ENCODE peak calls at places on chromosomes 5 and 9, in nine cellular contexts. K, I, Q, A, C, T, J, N and Z are unnamed samples.

GRCh38 chr9:85971731-85972130 is 30.8 kb downstream of the NAA35 start:
- DNase-seq in N (no peak), A (no peak), I (no peak), K (no peak), T (no peak), Q (no peak), C (no peak), J (no peak), Z (no peak)

GRCh38 chr5:131939690-131940345 is 5.6 kb downstream of the MEIKIN start:
- DNase-seq in I (no peak), T (no peak), N (no peak), A (no peak), C (no peak), K (no peak), Q (no peak), J (no peak), Z (no peak)

GRCh38 chr5:87170799-87171198 is 96.9 kb upstream of the RASA1 start:
- DNase-seq in C (no peak), J (no peak), K (no peak), A (no peak), I (no peak), N (no peak), T (no peak), Q (no peak), Z (no peak)

GRCh38 chr9:591292-591691 is 250.2 kb upstream of the DMRT1 start:
- DNase-seq in J (no peak), T (peak), N (no peak), I (no peak), A (no peak), C (no peak), K (peak), Q (no peak), Z (peak)

GRCh38 chr5:10138385-10139057 is 111.2 kb downstream of the ATPSCKMT start:
- DNase-seq in N (no peak), I (no peak), A (no peak), C (no peak), T (no peak), K (no peak), J (no peak), Q (no peak), Z (no peak)

GRCh38 chr5:77921369-77921768 is 145.2 kb upstream of the TBCA start:
- DNase-seq in N (no peak), T (no peak), C (no peak), A (no peak), K (no peak), J (no peak), Q (no peak), I (no peak), Z (no peak)

GRCh38 chr9:36835271-36835996 is 198.6 kb downstream of the PAX5 start:
- DNase-seq in K (no peak), I (no peak), N (no peak), Q (no peak), T (no peak), C (no peak), A (no peak), J (no peak), Z (no peak)

GRCh38 chr9:438961-439768 is 224.5 kb downstream of the DOCK8 start:
- DNase-seq in K (no peak), T (no peak), Q (no peak), A (no peak), C (no peak), I (peak), J (no peak), N (peak), Z (no peak)

GRCh38 chr5:15001512-15001911 is 129.9 kb upstream of the ANKH start:
- DNase-seq in T (no peak), K (no peak), Q (no peak), N (no peak), I (no peak), C (no peak), J (no peak), A (no peak), Z (no peak)

GRCh38 chr9:90956026-90956810 is 154.6 kb downstream of the SYK start:
- DNase-seq in K (no peak), T (no peak), N (no peak), A (no peak), C (no peak), I (peak), J (no peak), Q (no peak), Z (no peak)

GRCh38 chr9:6646028-6646636 is 603 bp upstream of the GLDC start:
- DNase-seq in T (no peak), N (no peak), C (no peak), A (no peak), Q (no peak), I (no peak), K (no peak), J (no peak), Z (no peak)

GRCh38 chr5:173963107-173963506 is 25.9 kb upstream of the C5orf47 start:
- DNase-seq in A (no peak), J (no peak), T (peak), C (no peak), I (no peak), N (no peak), K (no peak), Q (no peak), Z (no peak)

GRCh38 chr9:126428524-126429175 is 102.0 kb downstream of the MVB12B start:
- DNase-seq in A (no peak), K (no peak), C (no peak), T (no peak), I (no peak), N (no peak), J (no peak), Q (no peak), Z (no peak)

GRCh38 chr5:107542831-107543231 is 127.9 kb downstream of the EFNA5 start:
- DNase-seq in J (no peak), A (no peak), T (peak), C (no peak), N (peak), Q (no peak), I (peak), K (peak), Z (peak)

GRCh38 chr9:88064554-88064953 is 73.7 kb downstream of the SPATA31C2 start:
- DNase-seq in T (no peak), J (no peak), A (no peak), Q (no peak), K (no peak), C (no peak), N (no peak), I (no peak), Z (no peak)

GRCh38 chr9:70003786-70004185 is 39.9 kb upstream of the MAMDC2 start:
- DNase-seq in K (no peak), N (no peak), T (no peak), J (no peak), I (no peak), A (no peak), C (no peak), Q (no peak), Z (no peak)

DNA sequence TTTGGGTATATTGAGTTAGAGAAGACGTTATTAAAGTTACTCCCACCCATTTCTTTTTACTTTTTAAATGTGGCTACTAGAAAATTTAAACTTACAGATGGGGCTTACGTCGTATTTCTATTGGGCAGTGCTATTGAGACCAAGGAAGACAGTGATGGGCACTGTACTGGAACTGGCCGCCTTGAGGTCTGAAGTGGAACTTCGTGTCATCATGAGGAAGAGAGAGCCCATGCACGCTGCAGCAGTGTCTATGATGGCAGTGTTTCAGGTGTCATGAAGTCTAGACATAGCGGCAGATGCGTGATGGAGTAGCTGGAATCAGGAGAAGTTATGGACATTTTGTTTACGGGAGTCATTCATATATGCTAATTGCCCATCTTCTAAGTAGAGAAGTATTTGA is 143.7 kb downstream of the LRRC70 start:
- DNase-seq in J (no peak), K (no peak), I (no peak), Q (no peak), A (no peak), N (no peak), C (no peak), T (no peak), Z (no peak)
- TF ChIP-seq CTCF in J (no peak), K (no peak), I (no peak), Q (peak), A (peak), N (no peak), C (no peak), T (no peak), Z (no peak)

DNA sequence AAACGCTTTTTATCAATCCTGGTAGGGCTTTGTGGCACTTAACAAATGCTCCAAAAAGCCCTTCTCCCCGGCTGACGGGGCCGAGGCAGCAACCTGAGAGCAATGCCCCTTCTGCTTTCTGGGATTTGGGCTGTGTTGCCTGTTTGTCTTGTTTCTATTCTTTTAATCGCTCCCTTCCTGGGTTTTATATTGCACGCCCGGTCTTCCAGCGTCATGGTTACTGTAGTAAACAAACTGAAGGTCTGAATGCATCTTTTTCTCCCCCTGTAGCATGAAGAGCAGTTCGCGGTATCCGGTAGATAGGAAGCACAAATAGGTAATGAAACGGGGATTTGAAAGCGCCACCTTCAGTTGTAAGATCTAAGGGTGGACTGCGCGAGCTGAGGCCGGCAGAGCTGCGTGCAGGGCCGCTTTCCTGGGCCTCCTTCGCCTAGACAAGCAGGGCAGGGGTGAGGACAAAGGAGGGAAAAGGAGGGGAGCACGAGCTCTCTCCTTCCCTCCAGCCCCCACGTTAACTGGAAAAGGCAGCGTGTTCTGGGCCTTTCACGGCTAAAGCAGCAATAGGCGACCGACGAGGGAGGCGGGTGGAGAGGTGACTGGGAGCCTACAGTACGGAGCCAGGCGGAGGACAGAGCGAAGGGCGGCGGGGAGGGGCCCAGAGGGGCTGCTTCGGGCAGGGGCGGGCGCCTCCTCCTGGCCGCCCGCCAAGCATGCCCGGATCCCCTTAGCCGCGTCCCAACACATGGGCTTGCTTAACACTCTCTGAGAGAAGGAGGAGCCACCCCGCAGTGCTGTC is 49.3 kb upstream of the ZNF366 start:
- DNase-seq in J (peak), K (peak), I (peak), C (peak), N (peak), Q (no peak), T (peak), A (peak), Z (peak)
- TF ChIP-seq CTCF in J (peak), K (no peak), I (peak), C (peak), N (no peak), Q (no peak), T (no peak), A (peak), Z (no peak)

GRCh38 chr5:6525422-6525821 is 76.8 kb downstream of the UBE2QL1 start:
- DNase-seq in J (no peak), K (no peak), I (no peak), C (no peak), T (no peak), A (no peak), N (no peak), Q (no peak), Z (no peak)
- TF ChIP-seq CTCF in J (peak), K (no peak), I (no peak), C (no peak), T (no peak), A (no peak), N (no peak), Q (no peak), Z (no peak)

GRCh38 chr5:72463499-72464052 is 43.6 kb downstream of the ZNF366 start:
- DNase-seq in J (no peak), A (no peak), I (no peak), T (no peak), Q (no peak), K (no peak), N (no peak), C (no peak), Z (no peak)
- TF ChIP-seq CTCF in J (no peak), A (peak), I (no peak), T (no peak), Q (peak), K (no peak), N (no peak), C (peak), Z (no peak)

GRCh38 chr5:43008369-43009158 is 31.6 kb downstream of the ANXA2R start:
- DNase-seq in Q (peak), K (peak), C (peak), J (peak), N (peak), T (peak), A (peak), I (no peak), Z (peak)

GRCh38 chr5:43007911-43008368 is 32.2 kb downstream of the ANXA2R start:
- DNase-seq in I (no peak), A (peak), K (peak), J (peak), Q (no peak), C (peak), T (peak), N (peak), Z (peak)

GRCh38 chr5:43007246-43007910 is 32.7 kb downstream of the ANXA2R start:
- DNase-seq in K (peak), T (peak), N (peak), I (peak), A (peak), Q (no peak), C (peak), J (peak), Z (peak)

GRCh38 chr5:43014522-43014921 is 25.6 kb downstream of the ANXA2R start:
- DNase-seq in K (no peak), I (no peak), Q (no peak), C (no peak), J (no peak), A (no peak), T (no peak), N (no peak), Z (no peak)

GRCh38 chr5:43010956-43011355 is 29.2 kb downstream of the ANXA2R start:
- DNase-seq in J (no peak), Q (no peak), A (no peak), C (no peak), K (no peak), N (no peak), T (no peak), I (no peak), Z (peak)
- TF ChIP-seq CTCF in J (no peak), Q (peak), A (no peak), C (no peak), K (no peak), N (no peak), T (no peak), I (no peak), Z (no peak)

DNA sequence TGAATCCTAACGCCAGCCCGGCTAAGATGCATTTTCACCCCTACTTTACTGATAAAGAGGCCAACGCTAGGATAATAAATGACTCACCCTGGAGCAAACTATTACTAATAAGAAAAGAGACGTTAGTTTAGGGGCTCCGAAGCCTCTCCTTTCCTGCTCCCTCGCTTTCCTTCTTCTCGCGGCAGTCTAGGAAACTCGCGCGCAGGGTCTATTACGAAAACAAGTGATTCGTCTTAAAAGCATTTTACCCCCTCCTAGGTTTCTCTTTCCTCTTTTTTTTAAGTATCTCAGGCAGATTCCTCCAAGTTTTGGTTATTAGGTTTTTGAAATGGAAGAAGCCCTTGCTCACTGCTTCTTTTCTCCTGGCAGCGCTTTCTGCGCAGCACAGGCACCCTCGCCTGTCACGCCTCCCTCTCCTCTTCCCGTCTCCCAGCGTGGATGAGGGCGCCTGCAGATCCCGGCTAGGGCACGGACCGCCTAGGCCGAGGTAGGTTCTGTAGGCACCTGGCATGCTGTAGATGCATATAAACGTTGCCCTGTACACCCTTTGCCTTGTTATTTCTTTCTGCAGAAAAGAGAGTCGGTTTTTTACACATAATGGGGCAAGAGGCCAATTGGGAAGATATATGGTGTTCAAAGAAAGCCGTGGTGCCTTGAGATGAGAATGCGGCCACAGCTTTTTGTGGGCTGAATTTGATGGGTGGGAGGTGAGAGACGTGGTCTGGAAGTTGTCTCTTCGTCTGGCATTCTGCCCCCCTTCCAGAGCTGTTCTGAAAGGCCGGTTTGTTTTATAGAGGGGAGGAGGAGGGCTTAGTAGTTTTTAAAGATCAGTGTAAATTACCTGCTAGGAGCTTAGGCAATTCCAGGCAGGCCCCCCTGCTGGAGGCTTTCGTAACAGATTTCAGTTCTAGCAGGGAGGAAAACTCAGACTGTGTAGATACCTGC is 981 bp downstream of the GCNT1 start:
- DNase-seq in J (peak), C (peak), N (peak), A (peak), I (no peak), T (peak), K (peak), Q (peak), Z (peak)
- TF ChIP-seq CTCF in J (peak), C (peak), N (no peak), A (peak), I (peak), T (peak), K (no peak), Q (peak), Z (no peak)

DNA sequence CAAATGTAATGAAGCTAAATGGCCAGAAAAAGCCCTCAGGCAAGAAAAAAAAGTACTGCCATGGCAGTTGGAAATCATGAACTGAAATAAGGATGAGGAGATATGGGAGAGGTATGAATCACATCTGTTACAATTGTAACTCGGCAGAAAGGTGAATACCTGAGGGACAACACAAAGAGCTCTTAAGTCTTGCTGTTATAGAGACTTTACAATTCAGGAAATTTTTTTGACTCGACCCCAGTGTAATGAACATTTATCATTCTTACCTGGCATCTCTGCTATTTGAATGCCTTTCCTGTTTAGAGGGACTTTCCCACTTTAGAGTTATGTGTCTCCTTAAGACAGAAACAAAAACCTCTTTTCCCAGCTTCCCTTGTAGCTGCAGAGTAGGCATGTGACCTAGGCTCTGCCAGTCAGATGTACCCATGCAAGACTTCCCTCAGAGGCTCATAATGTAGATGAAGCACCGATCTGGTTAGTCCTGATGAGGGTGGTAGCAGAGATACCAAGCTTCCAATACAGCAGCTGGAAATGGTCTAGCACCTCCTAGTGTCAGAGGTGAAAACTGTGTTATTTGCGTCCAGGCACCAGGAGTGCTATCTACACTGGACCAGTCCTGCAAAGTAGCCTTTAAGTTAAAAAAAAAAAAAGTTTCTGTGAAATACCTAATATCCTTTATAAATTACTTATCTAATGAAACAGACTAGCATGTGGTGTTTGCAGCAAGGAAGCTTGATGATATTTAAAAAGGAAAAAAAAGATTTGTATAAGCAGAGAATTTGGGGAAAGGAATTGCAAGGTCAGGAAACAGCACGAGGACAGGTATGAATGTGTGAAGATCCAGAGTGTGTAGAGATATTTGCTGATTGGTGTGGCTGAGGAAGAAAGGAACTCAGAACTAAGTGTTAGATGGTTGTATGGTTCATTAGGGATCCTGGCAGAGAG is 146.9 kb upstream of the SLC1A3 start:
- DNase-seq in C (no peak), N (no peak), I (no peak), T (no peak), Q (peak), A (no peak), J (no peak), K (no peak), Z (no peak)
- TF ChIP-seq CTCF in C (peak), N (no peak), I (peak), T (peak), Q (peak), A (peak), J (peak), K (no peak), Z (no peak)

GRCh38 chr9:81530407-81530810 is 158.9 kb downstream of the TLE1 start:
- DNase-seq in N (no peak), C (no peak), Q (no peak), A (no peak), I (no peak), K (no peak), J (no peak), T (no peak), Z (no peak)
- TF ChIP-seq CTCF in N (no peak), C (no peak), Q (no peak), A (no peak), I (no peak), K (no peak), J (no peak), T (no peak), Z (no peak)